ENCODE peak calls at places on chromosomes 12 and 14, in six cellular contexts. G is HepG2, B is GM23338, Y is lower lobe of right lung, V is mammary epithelial cell, H is testis. D is an unnamed sample. For H3K4me1, the result is how much of the 10 kb centered on the place peaks cover.

GRCh38 chr14:31911160-31911559 is 165.9 kb upstream of the ARHGAP5 start:
- DNase-seq in H (no peak), G (no peak), Y (no peak), V (no peak), B (no peak), D (no peak)

GRCh38 chr14:103633391-103633790 is 4.4 kb downstream of the KLC1 start:
- DNase-seq in V (no peak), Y (no peak), H (no peak), G (no peak), B (no peak), D (no peak)

GRCh38 chr12:41552507-41553047 is 364.5 kb downstream of the PDZRN4 start:
- DNase-seq in Y (no peak), G (no peak), V (no peak), H (no peak), B (no peak), D (no peak)

GRCh38 chr12:11580125-11580751 is 69.2 kb upstream of the ETV6 start:
- DNase-seq in G (no peak), H (peak), Y (peak), B (no peak), V (peak), D (no peak)

GRCh38 chr12:119613319-119613936 is 19.9 kb downstream of the TMEM233 start:
- DNase-seq in H (no peak), G (peak), Y (no peak), B (no peak), V (no peak), D (no peak)

GRCh38 chr14:56608682-56609081 is 29.1 kb downstream of the TMEM260 start:
- DNase-seq in H (no peak), G (no peak), B (no peak), V (peak), Y (no peak), D (no peak)

GRCh38 chr14:20743556-20743955 is 2.1 kb upstream of the EDDM3A start:
- DNase-seq in V (no peak), G (no peak), Y (no peak), B (no peak), H (no peak), D (no peak)

GRCh38 chr14:73591690-73592448 is at the start of gene ACOT4:
- DNase-seq in G (no peak), B (peak), H (peak), Y (peak), V (peak), D (peak)

GRCh38 chr14:72513994-72514659 is 379.8 kb downstream of the DPF3 start:
- DNase-seq in Y (no peak), B (peak), V (peak), G (peak), H (no peak), D (peak)

GRCh38 chr12:44972746-44973421 is 78.0 kb downstream of the DBX2 start:
- DNase-seq in V (peak), G (peak), Y (no peak), H (peak), B (peak), D (peak)

GRCh38 chr12:22018860-22019259 is 27.2 kb upstream of the CMAS start:
- DNase-seq in B (no peak), V (no peak), G (no peak), Y (no peak), H (no peak), D (no peak)

GRCh38 chr12:60148831-60149230 is 553.0 kb downstream of the SLC16A7 start:
- DNase-seq in G (no peak), Y (no peak), B (no peak), V (peak), H (no peak), D (no peak)

GRCh38 chr14:98069712-98070133 is 1202.3 kb downstream of the BCL11B start:
- DNase-seq in G (peak), V (peak), H (no peak), Y (no peak), B (peak), D (peak)

GRCh38 chr12:130708648-130709047 is 7.5 kb downstream of the RIMBP2 start:
- DNase-seq in B (no peak), Y (no peak), H (peak), V (no peak), G (no peak), D (peak)

GRCh38 chr14:65210118-65210826 is 108.0 kb upstream of the MAX start:
- DNase-seq in H (no peak), G (no peak), B (no peak), V (peak), Y (no peak), D (no peak)

GRCh38 chr14:21095430-21096205 is 2.8 kb downstream of the ZNF219 start:
- DNase-seq in B (peak), H (no peak), G (no peak), Y (no peak), V (peak), D (peak)

GRCh38 chr14:68476212-68476964 is 316.5 kb downstream of the ZFP36L1 start:
- DNase-seq in Y (peak), V (peak), B (peak), G (peak), H (no peak), D (no peak)

GRCh38 chr12:6285532-6286306 is 24.8 kb upstream of the PLEKHG6 start:
- DNase-seq in Y (peak), B (no peak), V (peak), H (no peak), G (no peak), D (no peak)

GRCh38 chr14:71438684-71439083 is 493.5 kb upstream of the RGS6 start:
- DNase-seq in Y (no peak), V (peak), G (no peak), H (no peak), B (no peak), D (no peak)

GRCh38 chr14:43141636-43142191 is 1365.4 kb downstream of the FSCB start:
- DNase-seq in B (no peak), G (no peak), Y (no peak), V (no peak), H (peak), D (no peak)

GRCh38 chr14:95482967-95483842 is 33.2 kb downstream of the SYNE3 start:
- DNase-seq in H (peak), G (peak), B (no peak), V (peak), Y (peak), D (peak)

GRCh38 chr12:115255257-115255656 is 571.3 kb upstream of the TBX3 start:
- DNase-seq in H (no peak), B (no peak), G (no peak), Y (no peak), V (no peak), D (no peak)

GRCh38 chr14:98931911-98932310 is 340.1 kb downstream of the BCL11B start:
- DNase-seq in H (no peak), V (no peak), G (no peak), B (no peak), Y (no peak), D (no peak)

GRCh38 chr12:55930771-55931316 is at the start of gene DGKA:
- DNase-seq in H (no peak), Y (peak), G (peak), V (peak), B (peak), D (peak)

GRCh38 chr14:67773844-67774377 is 42.5 kb downstream of the ZFYVE26 start:
- DNase-seq in G (no peak), Y (no peak), H (no peak), V (no peak), B (no peak), D (no peak)

GRCh38 chr12:100675432-100675831 is 101.9 kb downstream of the GAS2L3 start:
- DNase-seq in Y (no peak), V (peak), G (no peak), H (peak), B (no peak), D (no peak)

GRCh38 chr12:111046896-111047295 is 126.5 kb upstream of the MYL2 start:
- DNase-seq in H (no peak), V (no peak), G (no peak), Y (no peak), B (peak), D (peak)

GRCh38 chr14:81455344-81455743 is 55.2 kb upstream of the STON2 start:
- DNase-seq in H (no peak), G (no peak), V (no peak), B (no peak), Y (no peak), D (no peak)

DNA sequence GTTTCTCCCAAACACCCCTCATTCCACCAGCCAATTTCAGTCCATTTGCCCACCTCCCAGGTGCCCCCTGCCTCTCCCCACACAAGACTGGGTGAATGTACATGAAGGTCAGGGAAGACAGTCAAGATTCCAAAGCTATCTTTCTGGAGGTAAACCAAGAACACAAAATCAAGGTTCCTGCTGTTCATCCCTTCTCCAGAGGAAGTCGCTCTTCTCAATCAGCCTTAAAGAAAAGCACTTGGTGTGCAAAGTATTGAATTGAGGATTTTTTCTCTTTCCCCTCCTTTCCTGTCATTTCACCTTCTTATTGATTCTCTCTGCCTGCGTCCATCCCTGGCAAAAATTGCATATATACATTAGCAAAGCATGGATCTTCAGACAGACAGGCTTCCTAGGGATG is 4.5 kb downstream of the GRIN2B start:
- DNase-seq in V (no peak), B (no peak), Y (no peak), G (no peak), H (no peak), D (no peak)
- TF ChIP-seq CTCF in V (no peak), B (peak), Y (no peak), G (no peak), H (no peak), D (peak)

GRCh38 chr14:46661728-46662127 is 10.1 kb upstream of the RPL10L start:
- DNase-seq in V (no peak), G (no peak), B (peak), Y (no peak), H (no peak), D (peak)
- H3K4me1 ChIP-seq in V (under half), G (under half), B (under half), Y (under half), H (under half), D (under half)

DNA sequence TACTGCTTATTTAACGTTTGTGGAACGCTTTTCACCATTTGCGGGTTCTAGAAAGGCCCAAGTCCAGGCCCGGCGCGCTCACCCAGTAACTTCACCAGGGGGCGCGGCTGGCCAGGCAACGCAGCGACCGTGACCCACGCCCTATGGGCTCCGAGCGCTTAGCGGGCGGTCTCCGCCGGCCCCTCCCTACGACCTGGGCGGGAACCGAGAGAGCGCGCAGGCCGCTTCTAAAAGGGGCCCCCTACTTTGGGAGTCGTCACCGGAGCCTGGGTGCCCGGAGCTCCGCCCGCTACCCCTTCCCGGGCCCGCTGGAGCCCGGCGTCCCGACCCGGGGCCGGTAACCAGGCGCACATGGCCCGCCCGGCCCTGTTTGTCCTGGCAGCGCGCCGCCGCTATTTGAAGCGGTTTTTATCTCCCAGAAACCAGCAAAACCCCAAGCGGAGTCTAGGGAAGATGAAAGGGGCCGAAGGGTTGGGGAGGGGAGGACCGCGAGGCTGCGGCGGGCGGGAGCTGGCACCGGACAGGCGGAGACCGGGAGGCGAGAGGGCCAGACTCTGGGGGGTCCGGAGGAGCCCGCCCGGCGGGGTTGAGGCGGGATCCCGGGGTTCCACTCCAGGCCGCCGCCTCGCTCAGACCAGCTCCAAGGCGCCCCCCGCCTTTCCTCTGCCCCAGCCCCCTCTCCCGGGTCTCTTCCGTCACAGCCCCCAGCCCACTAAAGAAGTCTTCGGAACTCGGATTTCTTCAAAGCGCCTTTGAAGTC is 3.5 kb upstream of the AAAS start:
- DNase-seq in B (peak), Y (peak), G (peak), H (peak), V (peak), D (peak)
- H3K4me3 ChIP-seq in B (peak), Y (peak), G (peak), H (peak), V (peak), D (peak)

GRCh38 chr12:72632286-72632685 is 360.1 kb downstream of the TRHDE start:
- DNase-seq in V (peak), G (no peak), B (no peak), H (no peak), Y (no peak), D (no peak)
- TF ChIP-seq CTCF in V (no peak), G (no peak), B (no peak), H (no peak), Y (no peak), D (no peak)

GRCh38 chr12:105331805-105332251 is 1.3 kb downstream of the C12orf75 start:
- DNase-seq in Y (no peak), G (peak), H (peak), B (peak), V (no peak), D (peak)

GRCh38 chr12:105334001-105334400 is 3.5 kb downstream of the C12orf75 start:
- DNase-seq in B (no peak), V (no peak), Y (no peak), G (no peak), H (no peak), D (no peak)

GRCh38 chr12:105330938-105331804 is 680 bp downstream of the C12orf75 start:
- DNase-seq in B (peak), V (peak), Y (no peak), G (no peak), H (peak), D (peak)

GRCh38 chr12:105334568-105334967 is 4.1 kb downstream of the C12orf75 start:
- DNase-seq in H (no peak), G (no peak), Y (no peak), B (no peak), V (peak), D (no peak)

DNA sequence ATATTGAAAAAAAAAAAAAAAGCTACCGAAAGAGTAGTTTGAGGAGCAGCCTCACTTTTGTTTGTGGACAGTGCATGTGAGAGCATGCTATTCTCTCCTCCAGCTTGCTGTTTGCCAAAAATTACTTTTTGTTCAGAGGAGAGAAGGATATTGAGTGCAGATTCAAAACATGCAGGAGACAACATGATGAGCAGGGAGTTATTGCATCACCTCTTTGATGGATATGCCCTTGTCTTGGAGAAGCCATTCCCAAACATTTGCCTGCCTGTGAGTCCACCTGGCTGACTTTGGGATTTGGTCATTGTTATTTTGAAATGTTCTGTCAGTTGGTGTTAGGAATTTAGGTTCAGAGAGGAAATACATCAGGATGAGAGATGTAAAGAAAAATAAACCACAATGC is 2.4 kb downstream of the C12orf75 start:
- DNase-seq in B (no peak), H (no peak), G (no peak), V (no peak), Y (no peak), D (no peak)
- H3K4me1 ChIP-seq in B (under half), H (under half), G (under half), V (under half), Y (under half), D (under half)

GRCh38 chr14:91336093-91336450 is 81.5 kb downstream of the CCDC88C start:
- DNase-seq in G (no peak), Y (no peak), H (no peak), B (no peak), V (no peak), D (no peak)
- H3K4me3 ChIP-seq in G (no peak), Y (no peak), H (no peak), B (no peak), V (no peak), D (no peak)

DNA sequence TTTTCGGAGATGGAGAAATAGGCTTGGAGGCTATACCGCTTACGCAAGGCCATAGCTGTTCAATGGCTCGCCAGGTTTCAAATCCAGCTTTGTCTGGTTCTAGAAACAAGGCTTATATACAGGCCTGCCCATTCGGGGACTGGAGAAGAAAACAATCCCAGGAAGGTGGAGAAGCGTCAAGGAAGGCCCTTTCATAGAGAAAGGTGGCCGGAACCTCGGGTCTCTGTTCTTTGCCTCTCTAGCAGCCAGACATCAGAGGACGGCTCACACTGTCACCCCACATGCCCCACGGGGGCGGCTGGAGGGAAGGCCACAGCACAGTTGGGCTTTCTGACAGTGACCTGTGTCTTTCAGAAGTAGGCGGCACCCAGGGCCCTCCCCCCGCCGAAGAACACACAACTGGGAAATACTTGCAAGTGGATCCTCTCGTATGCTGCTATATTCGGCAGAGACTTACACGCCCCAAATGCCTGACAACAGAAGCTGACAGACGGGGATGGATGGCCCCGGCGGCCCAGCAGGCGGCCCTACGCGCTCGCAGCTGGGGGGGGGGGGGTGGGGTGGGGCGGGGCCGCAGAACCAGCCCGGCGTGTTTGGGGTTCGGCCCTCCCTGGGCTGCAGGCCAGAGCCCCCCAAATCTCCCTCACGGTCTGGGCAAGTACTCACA is 4.5 kb upstream of the SETD1B start:
- DNase-seq in G (peak), Y (peak), V (peak), B (peak), H (peak), D (peak)
- TF ChIP-seq CTCF in G (no peak), Y (no peak), V (no peak), B (no peak), H (no peak), D (no peak)

DNA sequence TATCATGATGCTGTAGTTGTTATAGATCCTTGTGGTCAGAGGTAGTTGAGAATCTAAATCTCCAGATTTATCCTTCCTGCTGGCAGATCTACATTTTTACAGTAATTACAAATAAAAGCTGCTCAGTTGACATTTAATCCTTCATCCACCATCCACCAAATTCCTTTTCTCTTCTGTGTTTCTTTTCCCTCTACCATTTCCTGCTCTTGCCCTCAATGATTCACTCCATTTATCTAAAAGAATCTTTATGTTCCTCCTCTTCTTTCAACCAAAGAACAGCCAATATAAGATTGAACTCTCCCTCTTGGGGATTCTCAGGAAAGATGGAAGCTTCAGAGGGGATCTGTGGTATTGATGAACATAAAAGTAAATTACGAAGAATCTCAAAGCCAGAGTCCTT is 4.4 kb downstream of the MAP4K5 start:
- DNase-seq in Y (no peak), H (no peak), B (no peak), G (no peak), V (peak), D (no peak)
- H3K4me1 ChIP-seq in Y (half or more), H (under half), B (under half), G (under half), V (under half), D (under half)

D was measured in endodermal cell.